ENCODE peak calls at places on chromosome 21, in seven cellular contexts. H is nephron progenitor cell; F is activated T-cell treated with anti-CD3 and anti-CD28 coated beads, Interleukin-2, amount 50 U/mL, for 72 hours; W is hippocampal formation; X is breast epithelium; Z is fibroblast of pulmonary artery; U is posterior cingulate gyrus. T is an unnamed sample.

GRCh38 chr21:14353712-14354111 is 29.2 kb downstream of the HSPA13 start:
- DNase-seq in H (no peak), F (no peak), W (no peak), X (no peak), Z (no peak), U (no peak), T (no peak)

GRCh38 chr21:15775981-15776380 is 46.2 kb downstream of the USP25 start:
- DNase-seq in H (no peak), F (no peak), W (no peak), X (no peak), Z (peak), U (no peak), T (peak)

GRCh38 chr21:38597436-38597835 is 99.2 kb upstream of the ERG start:
- DNase-seq in H (no peak), F (no peak), W (no peak), X (no peak), Z (no peak), U (no peak), T (no peak)

GRCh38 chr21:41957991-41958766 is 4.4 kb upstream of the C2CD2 start:
- DNase-seq in H (no peak), F (no peak), W (no peak), X (peak), Z (peak), U (peak), T (peak)

GRCh38 chr21:35862969-35863368 is 197.4 kb downstream of the SETD4 start:
- DNase-seq in H (no peak), F (no peak), W (no peak), X (no peak), Z (no peak), U (no peak), T (no peak)

GRCh38 chr21:43697758-43698643 is 20.9 kb upstream of the PDXK start:
- DNase-seq in H (no peak), F (no peak), W (no peak), X (no peak), Z (peak), U (no peak), T (no peak)

GRCh38 chr21:46363698-46364097 is 39.7 kb downstream of the PCNT start:
- DNase-seq in H (no peak), F (no peak), W (no peak), X (no peak), Z (no peak), U (no peak), T (no peak)

GRCh38 chr21:42199488-42200463 is 19.2 kb upstream of the ABCG1 start:
- DNase-seq in H (no peak), F (no peak), W (no peak), X (no peak), Z (peak), U (no peak), T (peak)

GRCh38 chr21:42659416-42660117 is 6.1 kb downstream of the PDE9A start:
- DNase-seq in H (no peak), F (no peak), W (no peak), X (no peak), Z (no peak), U (peak), T (no peak)

GRCh38 chr21:33924766-33925100 is 9.1 kb upstream of the ATP5PO start:
- DNase-seq in H (no peak), F (no peak), W (peak), X (no peak), Z (no peak), U (no peak), T (peak)

GRCh38 chr21:44399955-44400790 is 46.8 kb downstream of the TRPM2 start:
- DNase-seq in H (no peak), F (no peak), W (no peak), X (no peak), Z (no peak), U (no peak), T (no peak)

GRCh38 chr21:42527489-42528158 is 14.0 kb downstream of the SLC37A1 start:
- DNase-seq in H (no peak), F (peak), W (no peak), X (no peak), Z (no peak), U (no peak), T (no peak)

GRCh38 chr21:17548262-17548661 is 35.4 kb downstream of the CXADR start:
- DNase-seq in H (no peak), F (no peak), W (no peak), X (no peak), Z (no peak), U (no peak), T (no peak)

GRCh38 chr21:42125571-42126544 is 54.7 kb downstream of the UMODL1 start:
- DNase-seq in H (no peak), F (no peak), W (no peak), X (no peak), Z (peak), U (no peak), T (no peak)

GRCh38 chr21:42574234-42575027 is 60.8 kb downstream of the SLC37A1 start:
- DNase-seq in H (no peak), F (no peak), W (no peak), X (peak), Z (peak), U (peak), T (no peak)

GRCh38 chr21:40567511-40567910 is 279.4 kb downstream of the DSCAM start:
- DNase-seq in H (no peak), F (no peak), W (no peak), X (no peak), Z (no peak), U (no peak), T (no peak)

GRCh38 chr21:36635991-36636390 is 62.9 kb upstream of the SIM2 start:
- DNase-seq in H (no peak), F (no peak), W (no peak), X (no peak), Z (peak), U (no peak), T (no peak)

GRCh38 chr21:38167345-38167744 is 89.4 kb upstream of the KCNJ15 start:
- DNase-seq in H (no peak), F (no peak), W (no peak), X (no peak), Z (no peak), U (no peak), T (no peak)

GRCh38 chr21:37363936-37364335 is 2.6 kb upstream of the DYRK1A start:
- DNase-seq in H (no peak), F (no peak), W (no peak), X (no peak), Z (no peak), U (no peak), T (no peak)

GRCh38 chr21:42654913-42655796 is 1.7 kb downstream of the PDE9A start:
- DNase-seq in H (no peak), F (peak), W (no peak), X (no peak), Z (no peak), U (peak), T (no peak)

GRCh38 chr21:41759214-41759840 is 7.5 kb downstream of the RIPK4 start:
- DNase-seq in H (no peak), F (no peak), W (no peak), X (no peak), Z (no peak), U (peak), T (no peak)

GRCh38 chr21:31203371-31204054 is 140.5 kb downstream of the TIAM1 start:
- DNase-seq in H (no peak), F (no peak), W (no peak), X (no peak), Z (peak), U (no peak), T (peak)

GRCh38 chr21:36454706-36455105 is 25.2 kb downstream of the CLDN14 start:
- DNase-seq in H (no peak), F (no peak), W (no peak), X (no peak), Z (no peak), U (no peak), T (no peak)

GRCh38 chr21:16588433-16588860 is 858.7 kb downstream of the USP25 start:
- DNase-seq in H (peak), F (no peak), W (peak), X (peak), Z (peak), U (peak), T (peak)

GRCh38 chr21:38733973-38734546 is 71.7 kb upstream of the ETS2 start:
- DNase-seq in H (peak), F (peak), W (peak), X (peak), Z (peak), U (peak), T (peak)

T was measured in mammary epithelial cell.